ENCODE peak calls at places on chromosomes 3 and 15, in six cellular contexts. P is fibroblast of lung, F is DND-41, C is transverse colon, I is uterus, J is pancreas. Z is an unnamed sample.

GRCh38 chr3:29245441-29245840 is 35.4 kb upstream of the RBMS3 start:
- DNase-seq in J (no peak), F (no peak), C (no peak), P (peak; percentile 41), I (no peak), Z (no peak)

GRCh38 chr3:25033407-25034029 is 394.5 kb upstream of the RARB start:
- DNase-seq in I (peak; percentile 24), P (peak; percentile 69), F (peak; percentile 31), C (peak; percentile 11), J (peak; percentile 39), Z (no peak)

GRCh38 chr3:59442056-59442455 is 392.2 kb upstream of the CFAP20DC start:
- DNase-seq in P (no peak), J (no peak), F (no peak), I (no peak), C (no peak), Z (no peak)

GRCh38 chr3:124248471-124249028 is 256.6 kb upstream of the ROPN1 start:
- DNase-seq in P (peak; percentile 89), C (peak; percentile 82), J (no peak), F (no peak), I (peak; percentile 73), Z (no peak)

GRCh38 chr3:132255041-132255745 is 62.0 kb upstream of the ACP3 start:
- DNase-seq in F (no peak), I (no peak), J (no peak), P (peak; percentile 75), C (no peak), Z (no peak)

GRCh38 chr3:126418256-126418530 is 23.5 kb downstream of the CFAP100 start:
- DNase-seq in C (no peak), J (no peak), P (no peak), I (no peak), F (no peak), Z (no peak)

GRCh38 chr3:195129644-195130492 is 141.1 kb downstream of the XXYLT1 start:
- DNase-seq in C (no peak), I (no peak), P (no peak), F (no peak), J (no peak), Z (no peak)

GRCh38 chr15:22960126-22960525 is 20.0 kb downstream of the CYFIP1 start:
- DNase-seq in J (no peak), F (no peak), C (no peak), P (no peak), I (no peak), Z (no peak)

GRCh38 chr15:85620321-85621044 is 174.2 kb downstream of the KLHL25 start:
- DNase-seq in I (peak; percentile 59), F (peak; percentile 11), C (no peak), J (no peak), P (peak; percentile 75), Z (no peak)

GRCh38 chr15:101446527-101447167 is 42.9 kb downstream of the PCSK6 start:
- DNase-seq in F (no peak), I (no peak), C (no peak), P (no peak), J (no peak), Z (no peak)

GRCh38 chr3:65992106-65992505 is 46.6 kb downstream of the MAGI1 start:
- DNase-seq in F (no peak), C (no peak), J (no peak), I (no peak), P (no peak), Z (no peak)

GRCh38 chr3:66481071-66482001 is 19.5 kb downstream of the LRIG1 start:
- DNase-seq in C (no peak), P (peak; percentile 87), F (no peak), J (peak; percentile 59), I (no peak), Z (no peak)

GRCh38 chr3:116288480-116288879 is 156.8 kb downstream of the LSAMP start:
- DNase-seq in P (peak; percentile 61), J (no peak), I (no peak), F (no peak), C (no peak), Z (no peak)

GRCh38 chr3:127360647-127361046 is 72.8 kb upstream of the PRR20G start:
- DNase-seq in I (no peak), C (no peak), J (no peak), P (no peak), F (no peak), Z (no peak)

GRCh38 chr3:126519506-126520455 is 2.2 kb upstream of the UROC1 start:
- DNase-seq in C (no peak), F (peak; percentile 32), P (no peak), J (no peak), I (no peak), Z (no peak)

GRCh38 chr15:39502048-39502447 is 78.8 kb upstream of the THBS1 start:
- DNase-seq in P (no peak), I (no peak), C (no peak), J (no peak), F (no peak), Z (no peak)

DNA sequence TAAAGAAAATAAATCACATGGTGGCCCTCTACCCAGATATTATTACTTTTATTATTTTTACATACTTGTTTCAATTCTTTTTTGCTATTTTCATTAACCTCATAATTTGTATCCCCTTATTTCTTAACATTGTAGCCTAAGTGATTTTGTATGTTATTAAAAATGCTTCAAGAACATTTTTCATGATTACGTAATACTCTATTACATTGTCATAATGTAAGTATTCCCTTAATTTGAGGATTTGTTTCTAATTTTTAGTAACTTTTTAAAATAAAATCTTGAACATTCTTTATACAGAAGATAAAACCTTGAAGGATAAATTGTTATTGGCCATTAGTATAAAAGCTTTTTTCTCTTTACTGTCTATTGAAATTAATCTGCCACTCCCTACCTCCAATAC is 89.0 kb downstream of the DCUN1D1 start:
- DNase-seq in I (no peak), F (no peak), C (no peak), J (no peak), P (no peak), Z (no peak)
- TF ChIP-seq CTCF in I (no peak), F (no peak), C (no peak), J (no peak), P (no peak), Z (no peak)

GRCh38 chr3:43733459-43734384 is 43.0 kb downstream of the ABHD5 start:
- DNase-seq in I (no peak), P (peak; percentile 68), F (no peak), J (no peak), C (no peak), Z (no peak)
- H3K27ac ChIP-seq in I (no peak overlapping the region), P (peak overlapping the region; percentile 35), F (no peak overlapping the region), J (no peak overlapping the region), C (no peak overlapping the region), Z (no peak overlapping the region)

DNA sequence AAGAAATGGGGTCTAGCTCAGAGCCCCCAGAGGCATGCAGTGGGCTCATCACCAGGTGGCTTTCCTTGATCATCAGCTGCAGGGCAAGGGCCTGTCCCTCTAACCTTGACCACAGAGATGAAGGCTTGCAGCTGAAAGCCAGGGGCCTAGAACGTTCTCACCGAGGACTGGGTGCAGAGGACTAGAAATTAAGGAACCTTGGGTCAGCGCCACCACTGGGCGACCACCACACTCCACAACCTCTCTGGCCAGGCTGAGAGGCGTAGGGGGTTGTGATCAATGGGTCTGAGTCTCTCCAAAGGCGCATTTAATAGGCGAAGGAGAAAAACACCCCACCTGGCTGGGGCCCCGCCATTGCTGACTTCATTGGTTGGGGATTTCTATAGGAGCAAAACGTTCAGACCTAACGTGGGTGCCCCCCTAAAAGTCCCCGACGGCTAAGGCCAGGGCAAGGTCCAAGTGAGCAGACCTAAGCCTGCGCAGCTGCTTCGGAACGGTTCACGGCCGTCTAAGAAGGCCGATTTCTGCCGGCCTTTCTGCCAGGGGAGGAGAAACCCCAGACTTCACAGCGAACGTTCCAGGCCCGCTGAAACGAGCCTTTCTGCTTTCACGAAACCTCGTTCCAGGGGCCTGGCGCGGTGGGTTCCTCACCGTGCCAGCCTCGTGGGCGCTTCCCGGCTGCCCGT is 915 bp downstream of the BCL2L10 start:
- DNase-seq in P (no peak), J (no peak), F (no peak), C (no peak), I (no peak), Z (no peak)
- H3K27me3 ChIP-seq in P (peaks cover 3% of the 10 kb centered on the region), J (no peaks in the 10 kb centered on the region), F (no peaks in the 10 kb centered on the region), C (peaks cover 38% of the 10 kb centered on the region), I (no peaks in the 10 kb centered on the region), Z (peaks cover 9% of the 10 kb centered on the region)

GRCh38 chr3:50388021-50388719 is 28.8 kb upstream of the TMEM115 start:
- DNase-seq in F (no peak), C (no peak), P (no peak), I (no peak), J (peak; percentile 37), Z (no peak)
- TF ChIP-seq CTCF in F (peak; percentile 44), C (peak; percentile 18), P (no peak), I (peak; percentile 13), J (peak; percentile 22), Z (no peak)

GRCh38 chr15:81194723-81195122 is 2.0 kb upstream of the IL16 start:
- DNase-seq in I (no peak), J (no peak), F (no peak), C (no peak), P (no peak), Z (no peak)
- H3K27ac ChIP-seq in I (no peak overlapping the region), J (no peak overlapping the region), F (no peak overlapping the region), C (no peak overlapping the region), P (no peak overlapping the region), Z (no peak overlapping the region)

GRCh38 chr15:69119692-69120395 is 40.6 kb upstream of the GLCE start:
- DNase-seq in F (no peak), I (no peak), C (no peak), J (no peak), P (no peak), Z (no peak)

GRCh38 chr15:69117431-69117841 is 43.0 kb upstream of the GLCE start:
- DNase-seq in C (no peak), F (no peak), P (no peak), I (no peak), J (no peak), Z (no peak)

GRCh38 chr15:69118089-69118488 is 42.3 kb upstream of the GLCE start:
- DNase-seq in I (no peak), P (no peak), C (no peak), F (no peak), J (no peak), Z (no peak)

GRCh38 chr15:69120732-69121131 is 39.7 kb upstream of the GLCE start:
- DNase-seq in F (no peak), C (no peak), P (no peak), J (no peak), I (no peak), Z (no peak)

DNA sequence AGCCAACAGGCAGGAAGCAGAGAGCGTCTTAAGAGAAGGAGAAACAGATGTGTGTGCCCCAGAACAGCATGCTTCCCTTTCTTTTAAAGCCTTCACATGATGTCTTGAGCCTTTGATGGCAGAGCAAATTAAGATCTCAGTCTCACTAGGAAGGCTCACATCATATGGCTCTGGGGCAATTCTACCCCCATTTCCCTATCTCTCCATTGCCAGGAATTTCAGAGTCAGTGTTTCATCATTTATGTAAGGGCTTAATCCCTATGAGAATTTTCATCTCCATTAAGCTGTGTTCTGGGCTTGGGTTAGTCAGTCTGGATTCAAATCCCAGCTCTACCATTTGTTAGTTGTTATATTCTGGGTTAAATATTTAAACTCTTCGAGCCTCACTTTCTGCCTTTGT is 41.4 kb upstream of the GLCE start:
- DNase-seq in P (no peak), C (no peak), I (no peak), J (no peak), F (no peak), Z (no peak)
- H3K27me3 ChIP-seq in P (peaks cover 26% of the 10 kb centered on the region), C (peaks cover 11% of the 10 kb centered on the region), I (peaks cover 5% of the 10 kb centered on the region), J (no peaks in the 10 kb centered on the region), F (peaks cover 9% of the 10 kb centered on the region), Z (peaks cover 12% of the 10 kb centered on the region)

GRCh38 chr3:57852896-57853295 is 96.8 kb downstream of the SLMAP start:
- DNase-seq in I (no peak), C (no peak), F (no peak), J (no peak), P (peak; percentile 54), Z (no peak)
- TF ChIP-seq CTCF in I (peak; percentile 40), C (peak; percentile 21), F (peak; percentile 40), J (no peak), P (no peak), Z (no peak)

GRCh38 chr15:66882251-66883020 is 180.4 kb downstream of the SMAD6 start:
- DNase-seq in I (peak; percentile 38), J (no peak), F (no peak), C (no peak), P (peak; percentile 61), Z (no peak)
- H3K27ac ChIP-seq in I (peak overlapping the region; percentile 84), J (peak overlapping the region; percentile 26), F (no peak overlapping the region), C (peak overlapping the region; percentile 55), P (peak overlapping the region; percentile 70), Z (no peak overlapping the region)

Z was measured in CD4-positive, alpha-beta T cell.